ENCODE peak calls at places on chromosomes 3 and 15, in four cellular contexts. One of them, this sample, is unnamed.

GRCh38 chr3:13372656-13373055 is 47.5 kb downstream of the NUP210 start:
- DNase-seq in GM10248: no peak
- DNase-seq in body of pancreas: no peak
- DNase-seq in stomach: no peak
- DNase-seq in this sample: no peak

GRCh38 chr3:182959474-182960350 is 20.6 kb downstream of the DCUN1D1 start:
- DNase-seq in GM10248: no peak
- DNase-seq in body of pancreas: no peak
- DNase-seq in stomach: no peak
- DNase-seq in this sample: no peak

GRCh38 chr3:28267984-28268849 is 26.8 kb downstream of the CMC1 start:
- DNase-seq in GM10248: no peak
- DNase-seq in body of pancreas: peak; percentile 20
- DNase-seq in stomach: no peak
- DNase-seq in this sample: no peak

GRCh38 chr15:70559840-70560239 is 203.5 kb downstream of the UACA start:
- DNase-seq in GM10248: no peak
- DNase-seq in body of pancreas: no peak
- DNase-seq in stomach: peak; percentile 17
- DNase-seq in this sample: no peak

GRCh38 chr3:50459792-50460191 is 43.6 kb downstream of the CACNA2D2 start:
- DNase-seq in GM10248: no peak
- DNase-seq in body of pancreas: no peak
- DNase-seq in stomach: no peak
- DNase-seq in this sample: no peak

GRCh38 chr3:123419850-123420292 is 29.0 kb downstream of the ADCY5 start:
- DNase-seq in GM10248: no peak
- DNase-seq in body of pancreas: peak; percentile 80
- DNase-seq in stomach: no peak
- DNase-seq in this sample: no peak

GRCh38 chr15:69398541-69398940 is 15.6 kb upstream of the KIF23 start:
- DNase-seq in GM10248: no peak
- DNase-seq in body of pancreas: no peak
- DNase-seq in stomach: no peak
- DNase-seq in this sample: no peak

GRCh38 chr15:37586976-37587375 is 347.5 kb upstream of the TMCO5A start:
- DNase-seq in GM10248: no peak
- DNase-seq in body of pancreas: no peak
- DNase-seq in stomach: no peak
- DNase-seq in this sample: no peak

GRCh38 chr3:109369510-109369909 is 32.2 kb upstream of the DPPA4 start:
- DNase-seq in GM10248: no peak
- DNase-seq in body of pancreas: no peak
- DNase-seq in stomach: no peak
- DNase-seq in this sample: no peak

GRCh38 chr3:158801200-158801599 is 654 bp upstream of the MFSD1 start:
- DNase-seq in GM10248: peak; percentile 22
- DNase-seq in body of pancreas: no peak
- DNase-seq in stomach: no peak
- DNase-seq in this sample: no peak

GRCh38 chr15:40340740-40341400 is at the start of gene CCDC9B:
- DNase-seq in GM10248: no peak
- DNase-seq in body of pancreas: peak; percentile 89
- DNase-seq in stomach: peak; percentile 95
- DNase-seq in this sample: no peak

GRCh38 chr3:39107056-39107873 is at the start of the genes GORASP1 and TTC21A:
- DNase-seq in GM10248: peak; percentile 88
- DNase-seq in body of pancreas: peak; percentile 90
- DNase-seq in stomach: peak; percentile 89
- DNase-seq in this sample: peak; percentile 65

GRCh38 chr15:73681073-73681472 is 3.1 kb upstream of the CD276 start:
- DNase-seq in GM10248: no peak
- DNase-seq in body of pancreas: no peak
- DNase-seq in stomach: no peak
- DNase-seq in this sample: no peak

GRCh38 chr3:186108106-186108940 is 566 bp downstream of the ETV5 start:
- DNase-seq in GM10248: peak; percentile 69
- DNase-seq in body of pancreas: peak; percentile 46
- DNase-seq in stomach: no peak
- DNase-seq in this sample: peak; percentile 45

GRCh38 chr15:77440378-77440999 is 19.8 kb downstream of the HMG20A start:
- DNase-seq in GM10248: peak; percentile 26
- DNase-seq in body of pancreas: no peak
- DNase-seq in stomach: no peak
- DNase-seq in this sample: no peak

GRCh38 chr3:45993421-45994027 is 2.1 kb downstream of the FYCO1 start:
- DNase-seq in GM10248: peak; percentile 26
- DNase-seq in body of pancreas: no peak
- DNase-seq in stomach: no peak
- DNase-seq in this sample: no peak

GRCh38 chr15:37900286-37901221 is 33.9 kb upstream of the TMCO5A start:
- DNase-seq in GM10248: no peak
- DNase-seq in body of pancreas: no peak
- DNase-seq in stomach: no peak
- DNase-seq in this sample: no peak

GRCh38 chr15:41567870-41568269 is 8.9 kb downstream of the TYRO3 start:
- DNase-seq in GM10248: peak; percentile 4
- DNase-seq in body of pancreas: no peak
- DNase-seq in stomach: no peak
- DNase-seq in this sample: no peak

GRCh38 chr3:35659808-35660207 is 20.5 kb downstream of the ARPP21 start:
- DNase-seq in GM10248: no peak
- DNase-seq in body of pancreas: peak; percentile 17
- DNase-seq in stomach: no peak
- DNase-seq in this sample: no peak

GRCh38 chr3:4703054-4703480 is 209.9 kb downstream of the ITPR1 start:
- DNase-seq in GM10248: no peak
- DNase-seq in body of pancreas: no peak
- DNase-seq in stomach: no peak
- DNase-seq in this sample: no peak

GRCh38 chr3:24023249-24023648 is 78.2 kb downstream of the NR1D2 start:
- DNase-seq in GM10248: no peak
- DNase-seq in body of pancreas: no peak
- DNase-seq in stomach: no peak
- DNase-seq in this sample: no peak

GRCh38 chr15:83099290-83099689 is 8.2 kb upstream of the TM6SF1 start:
- DNase-seq in GM10248: no peak
- DNase-seq in body of pancreas: no peak
- DNase-seq in stomach: no peak
- DNase-seq in this sample: no peak

GRCh38 chr15:83094592-83094991 is 12.9 kb upstream of the TM6SF1 start:
- DNase-seq in GM10248: no peak
- DNase-seq in body of pancreas: no peak
- DNase-seq in stomach: no peak
- DNase-seq in this sample: no peak

GRCh38 chr15:83098079-83098478 is 9.4 kb upstream of the TM6SF1 start:
- DNase-seq in GM10248: no peak
- DNase-seq in body of pancreas: no peak
- DNase-seq in stomach: no peak
- DNase-seq in this sample: no peak

GRCh38 chr15:83105450-83105849 is 2.0 kb upstream of the TM6SF1 start:
- DNase-seq in GM10248: no peak
- DNase-seq in body of pancreas: no peak
- DNase-seq in stomach: no peak
- DNase-seq in this sample: no peak

GRCh38 chr15:83100072-83100646 is 7.3 kb upstream of the TM6SF1 start:
- DNase-seq in GM10248: no peak
- DNase-seq in body of pancreas: no peak
- DNase-seq in stomach: no peak
- DNase-seq in this sample: no peak
- TF ChIP-seq CTCF in GM10248: no peak
- TF ChIP-seq CTCF in body of pancreas: no peak
- TF ChIP-seq CTCF in stomach: no peak
- TF ChIP-seq CTCF in this sample: no peak

GRCh38 chr3:31448882-31449243 is 83.9 kb upstream of the STT3B start:
- DNase-seq in GM10248: no peak
- DNase-seq in body of pancreas: no peak
- DNase-seq in stomach: no peak
- DNase-seq in this sample: no peak
- TF ChIP-seq CTCF in GM10248: no peak
- TF ChIP-seq CTCF in body of pancreas: no peak
- TF ChIP-seq CTCF in stomach: no peak
- TF ChIP-seq CTCF in this sample: no peak

DNA sequence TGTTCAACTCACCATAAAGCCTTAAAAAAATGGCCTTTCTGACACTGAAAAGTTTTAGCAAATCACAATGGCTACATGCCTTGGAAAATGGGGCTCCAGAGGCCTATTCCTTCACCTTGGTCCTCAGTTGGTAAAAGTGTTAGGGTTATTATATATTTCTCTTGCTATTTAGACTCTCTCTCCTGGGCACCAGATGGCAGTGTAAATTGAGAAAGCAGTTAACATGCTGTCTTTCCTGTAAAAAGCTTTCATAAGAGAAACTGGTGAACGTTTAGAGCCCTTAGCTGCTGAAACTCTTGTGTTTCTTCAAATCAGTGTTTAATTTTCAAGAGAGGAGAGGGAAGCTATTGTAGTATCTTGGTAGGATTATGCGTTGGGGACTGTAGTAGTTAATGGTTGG is 89.9 kb downstream of the LRTM1 start:
- DNase-seq in GM10248: no peak
- DNase-seq in body of pancreas: no peak
- DNase-seq in stomach: no peak
- DNase-seq in this sample: no peak
- TF ChIP-seq CTCF in GM10248: no peak
- TF ChIP-seq CTCF in body of pancreas: no peak
- TF ChIP-seq CTCF in stomach: no peak
- TF ChIP-seq CTCF in this sample: no peak

GRCh38 chr3:79845546-79845945 is 77.7 kb upstream of the ROBO1 start:
- DNase-seq in GM10248: no peak
- DNase-seq in body of pancreas: no peak
- DNase-seq in stomach: no peak
- DNase-seq in this sample: no peak

GRCh38 chr3:79843180-79843579 is 75.4 kb upstream of the ROBO1 start:
- DNase-seq in GM10248: no peak
- DNase-seq in body of pancreas: no peak
- DNase-seq in stomach: no peak
- DNase-seq in this sample: no peak

GRCh38 chr3:79847928-79848327 is 80.1 kb upstream of the ROBO1 start:
- DNase-seq in GM10248: no peak
- DNase-seq in body of pancreas: no peak
- DNase-seq in stomach: no peak
- DNase-seq in this sample: no peak

GRCh38 chr3:79844176-79844575 is 76.4 kb upstream of the ROBO1 start:
- DNase-seq in GM10248: no peak
- DNase-seq in body of pancreas: no peak
- DNase-seq in stomach: no peak
- DNase-seq in this sample: no peak

DNA sequence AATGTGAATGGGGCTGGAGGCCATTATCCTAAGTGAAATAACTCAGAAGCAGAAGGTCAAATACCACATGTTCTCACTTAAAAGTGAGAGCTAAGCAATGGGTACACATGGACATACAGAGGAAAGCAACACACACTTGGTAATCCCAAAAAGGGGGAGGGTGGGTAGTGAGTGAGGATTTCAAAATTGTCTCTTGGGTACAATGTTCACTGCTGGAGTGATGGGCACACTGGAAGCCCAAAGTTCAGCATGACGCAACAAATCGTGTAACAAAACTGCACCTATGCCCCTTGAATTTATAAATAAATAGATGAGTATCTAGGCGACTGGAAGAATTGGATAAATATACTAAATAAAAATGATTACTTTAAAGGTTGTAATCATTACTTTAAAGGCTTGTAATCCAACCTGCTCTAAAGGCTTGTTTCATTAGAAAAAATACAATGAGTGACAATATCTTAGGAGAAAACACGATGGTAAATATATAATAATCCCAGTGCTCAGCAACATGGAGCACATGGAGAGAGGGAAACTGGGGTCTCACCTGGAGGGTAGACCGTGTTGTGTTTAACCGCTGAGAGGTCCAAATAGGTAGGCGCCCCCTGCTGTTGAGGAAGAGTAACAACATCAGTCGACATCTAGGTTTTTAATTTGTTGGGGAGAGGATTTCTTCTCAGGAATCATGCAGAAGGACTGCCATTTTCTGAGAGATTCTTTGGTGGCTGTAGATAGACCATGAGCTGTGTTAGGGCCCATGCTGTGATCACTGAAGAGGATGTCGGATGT is 78.5 kb upstream of the ROBO1 start:
- DNase-seq in GM10248: no peak
- DNase-seq in body of pancreas: no peak
- DNase-seq in stomach: no peak
- DNase-seq in this sample: no peak
- TF ChIP-seq CTCF in GM10248: peak; percentile 46
- TF ChIP-seq CTCF in body of pancreas: peak; percentile 16
- TF ChIP-seq CTCF in stomach: no peak
- TF ChIP-seq CTCF in this sample: peak; percentile 45

GRCh38 chr3:67819447-67819846 is 165.0 kb upstream of the SUCLG2 start:
- DNase-seq in GM10248: no peak
- DNase-seq in body of pancreas: no peak
- DNase-seq in stomach: no peak
- DNase-seq in this sample: no peak
- TF ChIP-seq CTCF in GM10248: peak; percentile 17
- TF ChIP-seq CTCF in body of pancreas: peak; percentile 55
- TF ChIP-seq CTCF in stomach: no peak
- TF ChIP-seq CTCF in this sample: peak; percentile 46

DNA sequence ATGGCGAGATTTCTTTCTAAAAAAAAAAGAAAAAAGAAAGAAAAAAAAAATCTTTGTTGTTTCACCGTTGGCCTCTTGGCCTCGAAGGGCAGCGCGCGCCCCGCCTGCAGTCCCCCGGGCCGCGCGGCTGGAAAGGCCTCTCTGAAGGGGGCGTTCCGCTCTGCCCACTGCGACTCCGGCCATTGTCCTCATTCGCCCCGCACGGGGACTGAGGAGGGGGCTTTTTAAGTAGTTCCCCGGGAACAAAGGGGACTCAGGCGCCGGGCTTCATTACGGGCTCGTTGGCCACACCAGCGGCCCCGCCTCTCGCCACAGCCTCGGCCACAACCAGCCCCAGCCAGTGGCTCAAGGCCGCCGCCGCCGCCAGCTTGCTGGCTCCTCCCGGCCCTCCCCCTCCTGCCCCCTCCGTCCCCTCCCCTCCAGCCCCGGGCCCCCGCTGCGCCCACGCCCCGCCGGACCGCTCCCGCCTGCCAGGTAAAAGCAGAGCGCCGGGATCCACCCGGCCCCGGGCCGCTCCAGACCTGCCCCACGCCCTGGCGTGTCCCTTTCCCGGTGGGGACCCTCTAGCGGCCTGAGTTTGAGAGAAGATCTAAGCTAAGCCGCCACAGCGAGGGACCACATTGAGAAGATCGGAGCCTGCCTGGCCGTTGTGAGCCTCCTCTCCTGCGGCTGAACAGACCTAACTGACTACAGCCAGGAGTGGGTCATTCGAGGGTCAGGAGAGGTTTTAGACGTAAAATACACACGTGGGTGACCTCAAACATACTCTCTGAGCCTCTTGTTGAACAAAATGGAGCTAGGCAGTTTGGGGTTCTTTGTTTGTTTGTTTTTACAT is 54.1 kb downstream of the CPN2 start:
- DNase-seq in GM10248: no peak
- DNase-seq in body of pancreas: peak; percentile 81
- DNase-seq in stomach: no peak
- DNase-seq in this sample: peak; percentile 52
- TF ChIP-seq CTCF in GM10248: no peak
- TF ChIP-seq CTCF in body of pancreas: no peak
- TF ChIP-seq CTCF in stomach: no peak
- TF ChIP-seq CTCF in this sample: no peak

This sample was measured in progenitor cell of endocrine pancreas.